ENCODE peak calls at places on chromosomes 16 and 17, in seven cellular contexts. F, K, C, N, J, W and O are unnamed samples.

GRCh38 chr17:57548421-57549385 is 196.4 kb downstream of the CCDC182 start:
- DNase-seq in F (no peak), K (no peak), C (no peak), N (no peak), J (no peak), W (no peak), O (no peak)

GRCh38 chr17:45132302-45132568 is at the start of gene PLCD3:
- DNase-seq in F (no peak), K (no peak), C (no peak), N (no peak), J (no peak), W (no peak), O (no peak)

GRCh38 chr17:5826384-5826783 is 242.1 kb upstream of the NLRP1 start:
- DNase-seq in F (no peak), K (no peak), C (no peak), N (peak; percentile 46), J (no peak), W (peak; percentile 28), O (no peak)

GRCh38 chr17:30454635-30455034 is 22.6 kb upstream of the GOSR1 start:
- DNase-seq in F (peak; percentile 56), K (no peak), C (no peak), N (no peak), J (no peak), W (no peak), O (no peak)

GRCh38 chr16:86941731-86942468 is 363.6 kb downstream of the FOXL1 start:
- DNase-seq in F (no peak), K (no peak), C (no peak), N (no peak), J (no peak), W (no peak), O (no peak)

GRCh38 chr17:8018436-8018835 is 16.0 kb downstream of the GUCY2D start:
- DNase-seq in F (peak; percentile 61), K (no peak), C (no peak), N (no peak), J (no peak), W (no peak), O (no peak)

GRCh38 chr17:48456584-48456983 is 26.6 kb upstream of the SKAP1 start:
- DNase-seq in F (no peak), K (no peak), C (peak; percentile 35), N (no peak), J (no peak), W (peak; percentile 4), O (peak; percentile 67)

GRCh38 chr17:34299918-34300600 is 14.5 kb downstream of the CCL11 start:
- DNase-seq in F (no peak), K (no peak), C (no peak), N (no peak), J (no peak), W (no peak), O (no peak)

GRCh38 chr17:39636927-39637736 is at the start of gene STARD3:
- DNase-seq in F (peak; percentile 95), K (peak; percentile 97), C (peak; percentile 96), N (no peak), J (peak; percentile 36), W (peak; percentile 84), O (no peak)

GRCh38 chr17:69819316-69820087 is 255.5 kb upstream of the KCNJ16 start:
- DNase-seq in F (no peak), K (no peak), C (no peak), N (no peak), J (peak; percentile 5), W (no peak), O (no peak)

GRCh38 chr17:12081720-12082119 is 61.0 kb downstream of the MAP2K4 start:
- DNase-seq in F (no peak), K (no peak), C (no peak), N (no peak), J (no peak), W (no peak), O (no peak)

GRCh38 chr16:87183647-87184046 is 133.5 kb downstream of the C16orf95 start:
- DNase-seq in F (no peak), K (no peak), C (no peak), N (no peak), J (no peak), W (no peak), O (no peak)

GRCh38 chr16:14111713-14112538 is 40.8 kb downstream of the MRTFB start:
- DNase-seq in F (no peak), K (no peak), C (peak; percentile 79), N (no peak), J (no peak), W (no peak), O (no peak)

GRCh38 chr16:87337247-87337646 is 20.1 kb upstream of the C16orf95 start:
- DNase-seq in F (no peak), K (no peak), C (no peak), N (no peak), J (no peak), W (no peak), O (no peak)

GRCh38 chr17:12312692-12313091 is 292.0 kb downstream of the MAP2K4 start:
- DNase-seq in F (no peak), K (no peak), C (no peak), N (no peak), J (no peak), W (no peak), O (no peak)

GRCh38 chr16:89118361-89119061 is 24.9 kb downstream of the ACSF3 start:
- DNase-seq in F (no peak), K (peak; percentile 42), C (no peak), N (no peak), J (no peak), W (no peak), O (no peak)

GRCh38 chr17:71217769-71218168 is 903.1 kb upstream of the SOX9 start:
- DNase-seq in F (no peak), K (no peak), C (no peak), N (no peak), J (no peak), W (no peak), O (no peak)

GRCh38 chr16:86118467-86119307 is 219.7 kb downstream of the IRF8 start:
- DNase-seq in F (no peak), K (no peak), C (no peak), N (no peak), J (no peak), W (no peak), O (peak; percentile 52)

GRCh38 chr16:2033057-2033911 is 6.6 kb downstream of the NHERF2 start:
- DNase-seq in F (peak; percentile 83), K (no peak), C (no peak), N (no peak), J (no peak), W (no peak), O (peak; percentile 45)

GRCh38 chr17:58247511-58248363 is 9.4 kb downstream of the LPO start:
- DNase-seq in F (peak; percentile 67), K (no peak), C (no peak), N (no peak), J (no peak), W (no peak), O (no peak)

GRCh38 chr16:23466162-23466885 is 13.3 kb upstream of the COG7 start:
- DNase-seq in F (no peak), K (no peak), C (no peak), N (peak; percentile 87), J (no peak), W (peak; percentile 68), O (no peak)

GRCh38 chr16:31455601-31456314 is 3.5 kb upstream of the ARMC5 start:
- DNase-seq in F (peak; percentile 64), K (peak; percentile 44), C (no peak), N (no peak), J (no peak), W (no peak), O (peak; percentile 35)
- TF ChIP-seq CTCF in F (peak; percentile 62), K (no peak), C (no peak), N (peak; percentile 75), J (peak; percentile 46), W (no peak), O (no peak)

DNA sequence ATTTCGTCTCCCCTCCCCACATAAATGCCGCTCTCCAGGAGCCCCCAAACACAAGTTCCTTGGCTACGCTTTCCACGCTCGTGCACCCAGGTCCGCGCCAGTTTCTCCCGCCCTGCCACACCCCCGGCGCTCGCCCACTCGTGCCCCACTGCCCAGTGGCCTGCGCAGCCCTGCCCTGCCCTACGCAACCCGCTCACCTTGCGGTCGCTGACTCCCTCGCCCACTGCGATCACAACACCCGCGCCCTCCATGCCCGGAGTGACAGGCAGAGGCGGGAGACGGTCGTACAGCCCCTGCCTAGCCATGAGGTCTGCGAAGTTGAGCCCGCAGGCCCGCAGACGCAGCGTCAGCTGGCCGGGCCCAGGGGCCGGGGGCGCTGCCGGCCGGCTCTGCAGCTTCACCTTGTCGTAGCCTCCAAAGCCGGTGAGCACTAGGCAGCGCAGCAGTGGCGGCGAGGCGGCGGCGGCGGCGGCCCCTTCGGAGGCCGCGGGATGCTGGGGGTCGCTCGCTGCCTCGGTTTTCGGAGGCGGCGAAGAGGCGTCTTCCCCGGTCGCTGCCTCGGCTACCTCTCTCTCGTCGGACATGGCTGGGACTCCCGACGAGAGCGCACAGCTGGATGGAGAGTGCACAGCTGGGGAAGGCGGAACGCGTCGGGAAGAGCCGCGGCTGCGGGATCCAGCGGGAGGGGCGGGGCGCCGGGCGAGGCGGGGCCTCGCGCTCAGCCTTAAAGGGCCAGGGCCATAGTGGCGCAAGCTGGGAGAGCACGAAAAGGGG is at the start of gene VAT1:
- DNase-seq in F (peak; percentile 83), K (peak; percentile 90), C (peak; percentile 87), N (no peak), J (no peak), W (peak; percentile 81), O (peak; percentile 88)
- TF ChIP-seq CTCF in F (no peak), K (no peak), C (no peak), N (no peak), J (no peak), W (no peak), O (no peak)

DNA sequence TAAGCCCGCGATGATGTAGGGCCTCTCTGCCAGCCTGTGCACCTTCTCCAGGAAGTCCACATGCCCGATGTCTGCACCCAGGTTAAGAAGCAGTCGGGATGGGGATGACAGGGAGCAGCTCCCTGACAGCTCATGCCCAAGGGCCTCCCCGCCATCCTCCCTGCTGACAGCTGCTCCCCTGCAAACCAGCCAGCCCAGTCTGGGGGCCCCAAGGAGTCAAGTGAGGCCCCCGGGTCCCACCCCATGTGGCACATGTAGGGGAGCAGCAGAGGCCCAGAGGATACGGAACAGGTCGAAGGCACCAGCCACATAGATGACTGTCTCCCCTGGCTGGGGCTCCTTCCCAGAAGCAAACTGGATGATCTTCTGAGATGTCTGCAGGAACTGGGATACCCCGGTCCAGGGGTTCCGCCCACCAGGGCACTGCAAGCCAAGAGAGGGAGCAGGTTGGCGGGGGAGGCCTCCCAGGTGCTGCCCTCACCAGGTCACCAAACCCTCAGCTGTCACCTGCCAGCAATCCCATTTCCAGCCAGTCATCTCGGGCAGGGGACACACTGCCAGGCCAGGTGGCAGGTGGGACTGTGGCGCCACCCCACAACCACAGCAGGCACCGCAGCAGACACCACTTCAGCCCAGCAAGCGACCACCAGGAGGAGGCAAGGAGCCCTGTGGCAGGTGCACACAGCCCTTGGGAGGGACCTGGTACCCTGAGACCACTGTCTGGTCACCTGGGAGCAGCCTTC is 4.6 kb downstream of the PCYT2 start:
- DNase-seq in F (no peak), K (no peak), C (no peak), N (no peak), J (no peak), W (no peak), O (no peak)
- TF ChIP-seq CTCF in F (no peak), K (no peak), C (no peak), N (no peak), J (peak; percentile 2), W (no peak), O (peak; percentile 23)

DNA sequence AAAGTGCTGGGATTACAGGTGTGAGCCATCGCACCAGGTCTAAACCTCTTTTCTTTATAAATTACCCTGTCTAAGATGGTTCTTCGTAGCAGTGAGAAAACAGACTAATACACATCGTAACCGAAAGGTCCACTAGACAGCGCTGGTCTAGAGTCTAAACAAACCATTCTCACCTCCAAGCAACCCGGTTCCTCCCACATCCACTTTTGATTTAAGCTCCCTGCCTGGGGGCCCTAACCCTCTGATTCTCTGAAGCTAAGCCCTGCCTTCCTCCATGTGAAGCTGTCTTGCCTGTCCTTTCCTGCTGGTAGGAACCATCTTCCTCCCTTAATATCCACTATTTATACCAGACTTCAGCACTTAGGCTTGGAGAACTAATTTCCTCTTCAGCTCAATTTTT is 6.7 kb upstream of the ACE start:
- DNase-seq in F (no peak), K (no peak), C (no peak), N (no peak), J (no peak), W (no peak), O (no peak)
- TF ChIP-seq CTCF in F (no peak), K (no peak), C (no peak), N (no peak), J (no peak), W (no peak), O (no peak)